ENCODE peak calls at places on chromosomes 3 and 15, in six cellular contexts. One of them, this sample, is unnamed. For H3K4me1, the result is how much of the 10 kb centered on the place peaks cover.

GRCh38 chr15:99565281-99566156 is at the start of gene MEF2A:
- DNase-seq in heart right ventricle: peak
- DNase-seq in GM12878: peak
- DNase-seq in body of pancreas: peak
- DNase-seq in MM.1S: peak
- DNase-seq in GM23248: peak
- DNase-seq in this sample: peak

GRCh38 chr3:42130329-42131070 is 39.3 kb downstream of the TRAK1 start:
- DNase-seq in GM23248: no peak
- DNase-seq in body of pancreas: no peak
- DNase-seq in MM.1S: no peak
- DNase-seq in heart right ventricle: no peak
- DNase-seq in GM12878: no peak
- DNase-seq in this sample: no peak

GRCh38 chr15:101242160-101242998 is 9.5 kb downstream of the CHSY1 start:
- DNase-seq in GM12878: peak
- DNase-seq in heart right ventricle: no peak
- DNase-seq in body of pancreas: no peak
- DNase-seq in GM23248: peak
- DNase-seq in MM.1S: peak
- DNase-seq in this sample: no peak

GRCh38 chr3:37170513-37170912 is 3.9 kb downstream of the LRRFIP2 start:
- DNase-seq in MM.1S: no peak
- DNase-seq in body of pancreas: no peak
- DNase-seq in GM12878: no peak
- DNase-seq in heart right ventricle: no peak
- DNase-seq in GM23248: no peak
- DNase-seq in this sample: no peak

GRCh38 chr3:66639794-66640356 is 139.1 kb upstream of the LRIG1 start:
- DNase-seq in GM23248: no peak
- DNase-seq in body of pancreas: no peak
- DNase-seq in heart right ventricle: no peak
- DNase-seq in MM.1S: no peak
- DNase-seq in GM12878: no peak
- DNase-seq in this sample: no peak

GRCh38 chr3:46208167-46208704 is at the start of gene CCR1:
- DNase-seq in GM23248: peak
- DNase-seq in GM12878: peak
- DNase-seq in body of pancreas: peak
- DNase-seq in heart right ventricle: no peak
- DNase-seq in MM.1S: peak
- DNase-seq in this sample: peak

GRCh38 chr3:45946875-45947274 is 3.6 kb downstream of the CXCR6 start:
- DNase-seq in body of pancreas: no peak
- DNase-seq in GM23248: no peak
- DNase-seq in MM.1S: no peak
- DNase-seq in GM12878: no peak
- DNase-seq in heart right ventricle: no peak
- DNase-seq in this sample: no peak

GRCh38 chr3:10758304-10759037 is 57.6 kb upstream of the SLC6A11 start:
- DNase-seq in MM.1S: peak
- DNase-seq in body of pancreas: peak
- DNase-seq in heart right ventricle: peak
- DNase-seq in GM12878: peak
- DNase-seq in GM23248: peak
- DNase-seq in this sample: no peak

GRCh38 chr15:52682200-52682599 is 3.0 kb upstream of the ATOSA start:
- DNase-seq in GM23248: no peak
- DNase-seq in body of pancreas: no peak
- DNase-seq in heart right ventricle: no peak
- DNase-seq in MM.1S: no peak
- DNase-seq in GM12878: no peak
- DNase-seq in this sample: no peak

GRCh38 chr15:100309984-100310291 is 31.8 kb downstream of the ADAMTS17 start:
- DNase-seq in GM12878: no peak
- DNase-seq in body of pancreas: no peak
- DNase-seq in heart right ventricle: no peak
- DNase-seq in GM23248: no peak
- DNase-seq in MM.1S: no peak
- DNase-seq in this sample: no peak

GRCh38 chr15:69797615-69798014 is 300.1 kb downstream of the TLE3 start:
- DNase-seq in heart right ventricle: no peak
- DNase-seq in GM23248: no peak
- DNase-seq in GM12878: no peak
- DNase-seq in body of pancreas: no peak
- DNase-seq in MM.1S: no peak
- DNase-seq in this sample: no peak

GRCh38 chr15:57610130-57610529 is 18.4 kb downstream of the MYZAP start:
- DNase-seq in body of pancreas: peak
- DNase-seq in GM23248: peak
- DNase-seq in heart right ventricle: peak
- DNase-seq in MM.1S: no peak
- DNase-seq in GM12878: no peak
- DNase-seq in this sample: no peak

GRCh38 chr3:15646924-15647511 is 45.5 kb downstream of the BTD start:
- DNase-seq in GM23248: peak
- DNase-seq in body of pancreas: peak
- DNase-seq in MM.1S: peak
- DNase-seq in heart right ventricle: peak
- DNase-seq in GM12878: no peak
- DNase-seq in this sample: no peak

GRCh38 chr3:52297242-52298146 is 9.9 kb downstream of the GLYCTK start:
- DNase-seq in MM.1S: no peak
- DNase-seq in GM23248: no peak
- DNase-seq in body of pancreas: no peak
- DNase-seq in heart right ventricle: no peak
- DNase-seq in GM12878: no peak
- DNase-seq in this sample: no peak

GRCh38 chr15:64092075-64092820 is 1.4 kb downstream of the CIAO2A start:
- DNase-seq in MM.1S: peak
- DNase-seq in body of pancreas: no peak
- DNase-seq in heart right ventricle: no peak
- DNase-seq in GM12878: no peak
- DNase-seq in GM23248: no peak
- DNase-seq in this sample: no peak

GRCh38 chr15:51162865-51163762 is 68.4 kb upstream of the TNFAIP8L3 start:
- DNase-seq in body of pancreas: peak
- DNase-seq in GM12878: peak
- DNase-seq in MM.1S: peak
- DNase-seq in GM23248: peak
- DNase-seq in heart right ventricle: peak
- DNase-seq in this sample: no peak

GRCh38 chr15:39939487-39940452 is 5.9 kb downstream of the EIF2AK4 start:
- DNase-seq in GM23248: peak
- DNase-seq in MM.1S: peak
- DNase-seq in body of pancreas: no peak
- DNase-seq in GM12878: peak
- DNase-seq in heart right ventricle: peak
- DNase-seq in this sample: no peak

GRCh38 chr15:73174171-73174570 is 121.9 kb downstream of the NEO1 start:
- DNase-seq in MM.1S: no peak
- DNase-seq in heart right ventricle: no peak
- DNase-seq in body of pancreas: no peak
- DNase-seq in GM23248: no peak
- DNase-seq in GM12878: no peak
- DNase-seq in this sample: no peak

GRCh38 chr15:31173790-31174450 is 72.4 kb upstream of the TRPM1 start:
- DNase-seq in MM.1S: no peak
- DNase-seq in GM12878: no peak
- DNase-seq in body of pancreas: no peak
- DNase-seq in heart right ventricle: no peak
- DNase-seq in GM23248: no peak
- DNase-seq in this sample: no peak

GRCh38 chr3:37620071-37620635 is 241.5 kb upstream of the CTDSPL start:
- DNase-seq in body of pancreas: no peak
- DNase-seq in MM.1S: no peak
- DNase-seq in GM12878: no peak
- DNase-seq in heart right ventricle: no peak
- DNase-seq in GM23248: peak
- DNase-seq in this sample: no peak

GRCh38 chr3:182980204-182981037 is at the start of gene DCUN1D1:
- DNase-seq in body of pancreas: peak
- DNase-seq in heart right ventricle: peak
- DNase-seq in MM.1S: peak
- DNase-seq in GM23248: peak
- DNase-seq in GM12878: peak
- DNase-seq in this sample: peak

GRCh38 chr3:137990427-137990826 is 19.5 kb upstream of the CLDN18 start:
- DNase-seq in MM.1S: no peak
- DNase-seq in heart right ventricle: no peak
- DNase-seq in GM12878: no peak
- DNase-seq in GM23248: no peak
- DNase-seq in body of pancreas: no peak
- DNase-seq in this sample: no peak

GRCh38 chr3:196875258-196875657 is 7.5 kb downstream of the SENP5 start:
- DNase-seq in MM.1S: no peak
- DNase-seq in GM23248: no peak
- DNase-seq in body of pancreas: no peak
- DNase-seq in GM12878: no peak
- DNase-seq in heart right ventricle: no peak
- DNase-seq in this sample: no peak

GRCh38 chr15:75237316-75237982 is 20.7 kb upstream of the GOLGA6C start:
- DNase-seq in body of pancreas: no peak
- DNase-seq in MM.1S: no peak
- DNase-seq in GM12878: no peak
- DNase-seq in heart right ventricle: no peak
- DNase-seq in GM23248: no peak
- DNase-seq in this sample: no peak

GRCh38 chr15:62940755-62941361 is 101.7 kb upstream of the TPM1 start:
- DNase-seq in GM23248: peak
- DNase-seq in heart right ventricle: peak
- DNase-seq in MM.1S: peak
- DNase-seq in body of pancreas: peak
- DNase-seq in GM12878: no peak
- DNase-seq in this sample: no peak

GRCh38 chr3:127690106-127690505 is 17.4 kb downstream of the ABTB1 start:
- DNase-seq in MM.1S: no peak
- DNase-seq in GM12878: no peak
- DNase-seq in heart right ventricle: peak
- DNase-seq in body of pancreas: no peak
- DNase-seq in GM23248: peak
- DNase-seq in this sample: peak

GRCh38 chr3:5428607-5429516 is 241.4 kb downstream of the EDEM1 start:
- DNase-seq in MM.1S: no peak
- DNase-seq in GM12878: peak
- DNase-seq in GM23248: no peak
- DNase-seq in heart right ventricle: no peak
- DNase-seq in body of pancreas: no peak
- DNase-seq in this sample: no peak

GRCh38 chr3:24123596-24123995 is 178.5 kb downstream of the NR1D2 start:
- DNase-seq in MM.1S: no peak
- DNase-seq in body of pancreas: no peak
- DNase-seq in heart right ventricle: no peak
- DNase-seq in GM12878: no peak
- DNase-seq in GM23248: peak
- DNase-seq in this sample: no peak

GRCh38 chr3:31980530-31981205 is 394 bp downstream of the OSBPL10 start:
- DNase-seq in GM12878: no peak
- DNase-seq in body of pancreas: peak
- DNase-seq in heart right ventricle: peak
- DNase-seq in MM.1S: peak
- DNase-seq in GM23248: peak
- DNase-seq in this sample: peak
- H3K4me1 ChIP-seq in GM12878: under half
- H3K4me1 ChIP-seq in body of pancreas: under half
- H3K4me1 ChIP-seq in heart right ventricle: under half
- H3K4me1 ChIP-seq in MM.1S: under half
- H3K4me1 ChIP-seq in GM23248: under half
- H3K4me1 ChIP-seq in this sample: under half

DNA sequence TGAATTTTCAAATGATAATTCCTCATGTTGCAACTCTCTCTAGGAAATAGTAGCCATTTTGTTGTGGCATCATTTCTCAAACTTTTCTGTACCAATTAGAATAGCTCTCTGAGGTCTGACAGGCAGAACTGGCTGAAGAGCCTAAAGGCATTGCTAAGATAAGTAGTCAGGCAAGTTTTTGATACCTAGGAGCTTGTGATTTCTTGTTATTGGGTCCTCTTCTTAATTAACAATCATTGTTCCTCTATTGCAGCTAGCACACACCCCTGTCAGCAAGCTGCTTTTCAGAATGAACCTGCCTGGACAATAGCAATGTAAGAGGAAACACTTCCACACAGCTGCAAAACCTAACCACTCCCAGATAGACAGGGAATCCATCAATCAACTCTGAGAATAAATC is 403.8 kb upstream of the TBL1XR1 start:
- DNase-seq in heart right ventricle: no peak
- DNase-seq in GM23248: no peak
- DNase-seq in GM12878: no peak
- DNase-seq in body of pancreas: no peak
- DNase-seq in MM.1S: no peak
- DNase-seq in this sample: no peak
- H3K4me1 ChIP-seq in heart right ventricle: under half
- H3K4me1 ChIP-seq in GM23248: under half
- H3K4me1 ChIP-seq in GM12878: under half
- H3K4me1 ChIP-seq in body of pancreas: half or more
- H3K4me1 ChIP-seq in MM.1S: under half
- H3K4me1 ChIP-seq in this sample: under half

GRCh38 chr15:45385568-45385967 is 7.2 kb upstream of the GATM start:
- DNase-seq in heart right ventricle: no peak
- DNase-seq in GM23248: no peak
- DNase-seq in body of pancreas: no peak
- DNase-seq in GM12878: no peak
- DNase-seq in MM.1S: no peak
- DNase-seq in this sample: no peak
- H3K4me1 ChIP-seq in heart right ventricle: under half
- H3K4me1 ChIP-seq in GM23248: under half
- H3K4me1 ChIP-seq in body of pancreas: half or more
- H3K4me1 ChIP-seq in GM12878: under half
- H3K4me1 ChIP-seq in MM.1S: under half
- H3K4me1 ChIP-seq in this sample: under half

GRCh38 chr15:80160570-80161156 is 7.9 kb downstream of the FAH start:
- DNase-seq in body of pancreas: no peak
- DNase-seq in MM.1S: peak
- DNase-seq in GM12878: peak
- DNase-seq in GM23248: peak
- DNase-seq in heart right ventricle: no peak
- DNase-seq in this sample: peak
- H3K4me1 ChIP-seq in body of pancreas: under half
- H3K4me1 ChIP-seq in MM.1S: under half
- H3K4me1 ChIP-seq in GM12878: under half
- H3K4me1 ChIP-seq in GM23248: under half
- H3K4me1 ChIP-seq in heart right ventricle: under half
- H3K4me1 ChIP-seq in this sample: under half

GRCh38 chr3:50267280-50267913 is 1.6 kb upstream of the SEMA3B start:
- DNase-seq in heart right ventricle: peak
- DNase-seq in GM12878: no peak
- DNase-seq in MM.1S: no peak
- DNase-seq in GM23248: peak
- DNase-seq in body of pancreas: peak
- DNase-seq in this sample: peak
- H3K4me1 ChIP-seq in heart right ventricle: half or more
- H3K4me1 ChIP-seq in GM12878: under half
- H3K4me1 ChIP-seq in MM.1S: under half
- H3K4me1 ChIP-seq in GM23248: under half
- H3K4me1 ChIP-seq in body of pancreas: half or more
- H3K4me1 ChIP-seq in this sample: half or more